ENCODE peak calls at places on chromosomes 11 and 22, in nine cellular contexts. One of them, this sample, is unnamed.
A peak's percentile ranks its signal among the peaks of the same experiment; 100 is the strongest.

GRCh38 chr22:39467390-39467901 is 10.6 kb downstream of the MGAT3 start:
- DNase-seq in left ventricle myocardium inferior: no peak
- DNase-seq in GM23248: no peak
- DNase-seq in colonic mucosa: no peak
- DNase-seq in lower lobe of right lung: no peak
- DNase-seq in esophagus squamous epithelium: no peak
- DNase-seq in Caco-2: no peak
- DNase-seq in A549: no peak
- DNase-seq in right lobe of liver: no peak
- DNase-seq in this sample: no peak

GRCh38 chr11:20367313-20367948 is 3.9 kb downstream of the HTATIP2 start:
- DNase-seq in GM23248: peak; percentile 93
- DNase-seq in Caco-2: no peak
- DNase-seq in A549: peak; percentile 90
- DNase-seq in colonic mucosa: no peak
- DNase-seq in lower lobe of right lung: no peak
- DNase-seq in esophagus squamous epithelium: no peak
- DNase-seq in left ventricle myocardium inferior: no peak
- DNase-seq in right lobe of liver: no peak
- DNase-seq in this sample: no peak

GRCh38 chr22:41732096-41732772 is 32.9 kb downstream of the MEI1 start:
- DNase-seq in colonic mucosa: no peak
- DNase-seq in GM23248: no peak
- DNase-seq in left ventricle myocardium inferior: no peak
- DNase-seq in lower lobe of right lung: no peak
- DNase-seq in right lobe of liver: no peak
- DNase-seq in Caco-2: no peak
- DNase-seq in A549: no peak
- DNase-seq in esophagus squamous epithelium: no peak
- DNase-seq in this sample: no peak

GRCh38 chr11:132205006-132205405 is 834.6 kb downstream of the NTM start:
- DNase-seq in colonic mucosa: no peak
- DNase-seq in A549: no peak
- DNase-seq in GM23248: no peak
- DNase-seq in Caco-2: no peak
- DNase-seq in lower lobe of right lung: no peak
- DNase-seq in esophagus squamous epithelium: no peak
- DNase-seq in left ventricle myocardium inferior: no peak
- DNase-seq in right lobe of liver: no peak
- DNase-seq in this sample: no peak

GRCh38 chr11:20555783-20556182 is 43.6 kb upstream of the SLC6A5 start:
- DNase-seq in GM23248: no peak
- DNase-seq in left ventricle myocardium inferior: no peak
- DNase-seq in esophagus squamous epithelium: no peak
- DNase-seq in right lobe of liver: no peak
- DNase-seq in A549: no peak
- DNase-seq in colonic mucosa: no peak
- DNase-seq in Caco-2: no peak
- DNase-seq in lower lobe of right lung: no peak
- DNase-seq in this sample: no peak

GRCh38 chr11:129364143-129364654 is 11.4 kb upstream of the BARX2 start:
- DNase-seq in GM23248: peak; percentile 85
- DNase-seq in lower lobe of right lung: peak; percentile 85
- DNase-seq in colonic mucosa: peak; percentile 90
- DNase-seq in Caco-2: peak; percentile 95
- DNase-seq in right lobe of liver: peak; percentile 84
- DNase-seq in A549: peak; percentile 29
- DNase-seq in left ventricle myocardium inferior: peak; percentile 65
- DNase-seq in esophagus squamous epithelium: no peak
- DNase-seq in this sample: peak; percentile 51

GRCh38 chr22:28283025-28283654 is 364.1 kb upstream of the PITPNB start:
- DNase-seq in esophagus squamous epithelium: no peak
- DNase-seq in right lobe of liver: no peak
- DNase-seq in lower lobe of right lung: no peak
- DNase-seq in Caco-2: no peak
- DNase-seq in GM23248: peak; percentile 52
- DNase-seq in colonic mucosa: no peak
- DNase-seq in A549: no peak
- DNase-seq in left ventricle myocardium inferior: no peak
- DNase-seq in this sample: no peak

GRCh38 chr22:20638143-20638870 is 130.9 kb downstream of the MED15 start:
- DNase-seq in left ventricle myocardium inferior: no peak
- DNase-seq in A549: no peak
- DNase-seq in Caco-2: no peak
- DNase-seq in colonic mucosa: no peak
- DNase-seq in right lobe of liver: no peak
- DNase-seq in lower lobe of right lung: no peak
- DNase-seq in GM23248: no peak
- DNase-seq in esophagus squamous epithelium: no peak
- DNase-seq in this sample: no peak

GRCh38 chr11:83195176-83195531 is 1.6 kb downstream of the ANKRD42 start:
- DNase-seq in colonic mucosa: no peak
- DNase-seq in GM23248: peak; percentile 34
- DNase-seq in left ventricle myocardium inferior: no peak
- DNase-seq in esophagus squamous epithelium: no peak
- DNase-seq in Caco-2: no peak
- DNase-seq in right lobe of liver: no peak
- DNase-seq in A549: peak; percentile 28
- DNase-seq in lower lobe of right lung: no peak
- DNase-seq in this sample: no peak

GRCh38 chr11:72985645-72986044 is 156.5 kb downstream of the FCHSD2 start:
- DNase-seq in right lobe of liver: no peak
- DNase-seq in esophagus squamous epithelium: no peak
- DNase-seq in A549: no peak
- DNase-seq in GM23248: no peak
- DNase-seq in colonic mucosa: no peak
- DNase-seq in left ventricle myocardium inferior: no peak
- DNase-seq in lower lobe of right lung: no peak
- DNase-seq in Caco-2: no peak
- DNase-seq in this sample: no peak

GRCh38 chr11:96001037-96001436 is 77.1 kb upstream of the MTMR2 start:
- DNase-seq in GM23248: peak; percentile 96
- DNase-seq in esophagus squamous epithelium: no peak
- DNase-seq in left ventricle myocardium inferior: peak; percentile 77
- DNase-seq in A549: no peak
- DNase-seq in lower lobe of right lung: no peak
- DNase-seq in Caco-2: no peak
- DNase-seq in colonic mucosa: peak; percentile 58
- DNase-seq in right lobe of liver: no peak
- DNase-seq in this sample: no peak

DNA sequence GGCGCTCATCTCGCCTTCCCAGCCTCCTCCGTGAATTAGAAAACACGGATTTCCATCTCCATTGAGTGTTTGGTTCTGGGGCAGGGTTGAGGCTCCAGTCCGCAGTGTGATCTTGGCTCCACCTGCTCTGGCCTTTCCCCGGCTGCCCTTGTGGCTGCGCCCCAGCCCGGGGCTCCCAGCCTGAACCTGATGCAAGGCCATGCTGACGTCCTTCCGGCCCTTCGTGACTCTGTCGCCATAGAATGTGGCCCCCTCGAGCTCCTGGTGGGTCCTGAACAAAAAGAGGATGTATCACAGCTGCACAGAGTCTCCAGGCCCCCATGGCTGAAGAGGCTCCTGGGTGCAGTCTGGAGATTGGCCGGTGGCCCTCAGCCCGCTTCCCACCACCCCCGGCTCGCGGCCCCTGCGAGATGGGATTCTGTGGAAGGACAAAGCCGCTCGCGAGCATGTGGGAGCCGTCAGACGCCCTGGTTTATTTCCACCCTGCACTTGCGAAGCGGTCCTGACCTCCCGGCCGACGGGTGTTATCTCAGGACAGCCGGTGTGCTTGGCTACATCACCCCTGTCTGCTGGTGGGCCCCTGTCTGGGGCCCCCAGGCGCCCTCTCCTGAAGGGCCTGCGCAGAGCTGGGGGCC is 1214.0 kb downstream of the BRD1 start:
- DNase-seq in colonic mucosa: no peak
- DNase-seq in right lobe of liver: no peak
- DNase-seq in left ventricle myocardium inferior: no peak
- DNase-seq in GM23248: no peak
- DNase-seq in Caco-2: no peak
- DNase-seq in lower lobe of right lung: no peak
- DNase-seq in A549: no peak
- DNase-seq in esophagus squamous epithelium: no peak
- DNase-seq in this sample: no peak
- H3K9me3 ChIP-seq in colonic mucosa: no peaks in the 10 kb centered on the region
- H3K9me3 ChIP-seq in right lobe of liver: no peaks in the 10 kb centered on the region
- H3K9me3 ChIP-seq in left ventricle myocardium inferior: peaks cover 6% of the 10 kb centered on the region
- H3K9me3 ChIP-seq in GM23248: no peaks in the 10 kb centered on the region
- H3K9me3 ChIP-seq in Caco-2: no peaks in the 10 kb centered on the region
- H3K9me3 ChIP-seq in lower lobe of right lung: no peaks in the 10 kb centered on the region
- H3K9me3 ChIP-seq in A549: no peaks in the 10 kb centered on the region
- H3K9me3 ChIP-seq in esophagus squamous epithelium: no peaks in the 10 kb centered on the region
- H3K9me3 ChIP-seq in this sample: no peaks in the 10 kb centered on the region

GRCh38 chr22:47388331-47388730 is 625.9 kb downstream of the TBC1D22A start:
- DNase-seq in colonic mucosa: no peak
- DNase-seq in A549: no peak
- DNase-seq in esophagus squamous epithelium: no peak
- DNase-seq in right lobe of liver: no peak
- DNase-seq in lower lobe of right lung: no peak
- DNase-seq in GM23248: no peak
- DNase-seq in Caco-2: no peak
- DNase-seq in left ventricle myocardium inferior: no peak
- DNase-seq in this sample: no peak

GRCh38 chr22:47386812-47387510 is 624.5 kb downstream of the TBC1D22A start:
- DNase-seq in Caco-2: no peak
- DNase-seq in lower lobe of right lung: no peak
- DNase-seq in left ventricle myocardium inferior: no peak
- DNase-seq in esophagus squamous epithelium: no peak
- DNase-seq in GM23248: no peak
- DNase-seq in A549: no peak
- DNase-seq in colonic mucosa: no peak
- DNase-seq in right lobe of liver: no peak
- DNase-seq in this sample: no peak

GRCh38 chr22:47381240-47381639 is 618.8 kb downstream of the TBC1D22A start:
- DNase-seq in lower lobe of right lung: no peak
- DNase-seq in GM23248: no peak
- DNase-seq in Caco-2: peak; percentile 17
- DNase-seq in esophagus squamous epithelium: no peak
- DNase-seq in right lobe of liver: peak; percentile 22
- DNase-seq in colonic mucosa: no peak
- DNase-seq in A549: no peak
- DNase-seq in left ventricle myocardium inferior: no peak
- DNase-seq in this sample: no peak

GRCh38 chr22:47382164-47382890 is 619.9 kb downstream of the TBC1D22A start:
- DNase-seq in esophagus squamous epithelium: no peak
- DNase-seq in colonic mucosa: no peak
- DNase-seq in left ventricle myocardium inferior: no peak
- DNase-seq in GM23248: no peak
- DNase-seq in lower lobe of right lung: peak; percentile 26
- DNase-seq in A549: no peak
- DNase-seq in Caco-2: peak; percentile 7
- DNase-seq in right lobe of liver: peak; percentile 37
- DNase-seq in this sample: no peak

DNA sequence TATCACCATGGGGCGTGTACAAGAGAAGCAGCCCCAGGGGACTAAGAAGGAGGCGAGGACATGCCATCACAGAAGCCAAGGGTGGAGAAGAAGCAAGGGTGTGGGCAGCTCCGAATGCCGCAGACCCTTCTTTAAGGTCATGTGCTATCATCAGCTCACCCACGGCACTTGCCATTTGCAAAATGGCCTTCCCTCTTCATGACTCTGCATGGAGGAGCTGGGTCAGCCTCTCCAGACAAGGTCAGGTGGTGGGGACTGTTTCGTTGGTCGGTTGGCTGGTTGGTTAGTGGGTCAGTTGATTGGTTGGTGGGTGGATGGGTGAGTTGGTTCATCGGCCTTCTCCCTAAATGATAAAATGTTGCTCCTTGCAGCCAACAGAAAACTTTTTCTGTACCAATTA is 622.5 kb downstream of the TBC1D22A start:
- DNase-seq in left ventricle myocardium inferior: no peak
- DNase-seq in esophagus squamous epithelium: no peak
- DNase-seq in colonic mucosa: no peak
- DNase-seq in right lobe of liver: no peak
- DNase-seq in lower lobe of right lung: no peak
- DNase-seq in Caco-2: no peak
- DNase-seq in A549: no peak
- DNase-seq in GM23248: no peak
- DNase-seq in this sample: no peak
- H3K9me3 ChIP-seq in left ventricle myocardium inferior: no peaks in the 10 kb centered on the region
- H3K9me3 ChIP-seq in esophagus squamous epithelium: no peaks in the 10 kb centered on the region
- H3K9me3 ChIP-seq in colonic mucosa: no peaks in the 10 kb centered on the region
- H3K9me3 ChIP-seq in right lobe of liver: no peaks in the 10 kb centered on the region
- H3K9me3 ChIP-seq in lower lobe of right lung: no peaks in the 10 kb centered on the region
- H3K9me3 ChIP-seq in Caco-2: no peaks in the 10 kb centered on the region
- H3K9me3 ChIP-seq in A549: no peaks in the 10 kb centered on the region
- H3K9me3 ChIP-seq in GM23248: no peaks in the 10 kb centered on the region
- H3K9me3 ChIP-seq in this sample: no peaks in the 10 kb centered on the region

GRCh38 chr11:70666336-70666735 is 268.0 kb downstream of the CTTN start:
- DNase-seq in esophagus squamous epithelium: no peak
- DNase-seq in lower lobe of right lung: peak; percentile 22
- DNase-seq in A549: no peak
- DNase-seq in right lobe of liver: no peak
- DNase-seq in GM23248: no peak
- DNase-seq in colonic mucosa: no peak
- DNase-seq in Caco-2: no peak
- DNase-seq in left ventricle myocardium inferior: no peak
- DNase-seq in this sample: no peak
- H3K9me3 ChIP-seq in esophagus squamous epithelium: no peaks in the 10 kb centered on the region
- H3K9me3 ChIP-seq in lower lobe of right lung: no peaks in the 10 kb centered on the region
- H3K9me3 ChIP-seq in A549: no peaks in the 10 kb centered on the region
- H3K9me3 ChIP-seq in right lobe of liver: no peaks in the 10 kb centered on the region
- H3K9me3 ChIP-seq in GM23248: no peaks in the 10 kb centered on the region
- H3K9me3 ChIP-seq in colonic mucosa: no peaks in the 10 kb centered on the region
- H3K9me3 ChIP-seq in Caco-2: no peaks in the 10 kb centered on the region
- H3K9me3 ChIP-seq in left ventricle myocardium inferior: no peaks in the 10 kb centered on the region
- H3K9me3 ChIP-seq in this sample: no peaks in the 10 kb centered on the region

GRCh38 chr11:2482199-2482598 is 37.4 kb downstream of the KCNQ1 start:
- DNase-seq in left ventricle myocardium inferior: no peak
- DNase-seq in GM23248: no peak
- DNase-seq in esophagus squamous epithelium: no peak
- DNase-seq in A549: no peak
- DNase-seq in right lobe of liver: no peak
- DNase-seq in lower lobe of right lung: no peak
- DNase-seq in Caco-2: no peak
- DNase-seq in colonic mucosa: no peak
- DNase-seq in this sample: no peak

GRCh38 chr11:2481253-2481652 is 36.4 kb downstream of the KCNQ1 start:
- DNase-seq in A549: no peak
- DNase-seq in Caco-2: no peak
- DNase-seq in esophagus squamous epithelium: no peak
- DNase-seq in colonic mucosa: no peak
- DNase-seq in lower lobe of right lung: no peak
- DNase-seq in right lobe of liver: no peak
- DNase-seq in GM23248: no peak
- DNase-seq in left ventricle myocardium inferior: no peak
- DNase-seq in this sample: no peak

GRCh38 chr11:2484576-2485125 is 39.8 kb downstream of the KCNQ1 start:
- DNase-seq in Caco-2: no peak
- DNase-seq in esophagus squamous epithelium: no peak
- DNase-seq in A549: no peak
- DNase-seq in GM23248: no peak
- DNase-seq in colonic mucosa: no peak
- DNase-seq in right lobe of liver: no peak
- DNase-seq in lower lobe of right lung: no peak
- DNase-seq in left ventricle myocardium inferior: no peak
- DNase-seq in this sample: no peak

GRCh38 chr11:2482745-2483144 is 37.9 kb downstream of the KCNQ1 start:
- DNase-seq in GM23248: no peak
- DNase-seq in colonic mucosa: no peak
- DNase-seq in left ventricle myocardium inferior: no peak
- DNase-seq in A549: no peak
- DNase-seq in lower lobe of right lung: no peak
- DNase-seq in Caco-2: no peak
- DNase-seq in right lobe of liver: no peak
- DNase-seq in esophagus squamous epithelium: no peak
- DNase-seq in this sample: no peak

GRCh38 chr11:2483426-2483825 is 38.6 kb downstream of the KCNQ1 start:
- DNase-seq in GM23248: no peak
- DNase-seq in colonic mucosa: no peak
- DNase-seq in lower lobe of right lung: no peak
- DNase-seq in right lobe of liver: no peak
- DNase-seq in left ventricle myocardium inferior: no peak
- DNase-seq in esophagus squamous epithelium: no peak
- DNase-seq in A549: no peak
- DNase-seq in Caco-2: no peak
- DNase-seq in this sample: no peak
- H3K9me3 ChIP-seq in GM23248: no peaks in the 10 kb centered on the region
- H3K9me3 ChIP-seq in colonic mucosa: no peaks in the 10 kb centered on the region
- H3K9me3 ChIP-seq in lower lobe of right lung: peaks cover 15% of the 10 kb centered on the region
- H3K9me3 ChIP-seq in right lobe of liver: no peaks in the 10 kb centered on the region
- H3K9me3 ChIP-seq in left ventricle myocardium inferior: peaks cover 26% of the 10 kb centered on the region
- H3K9me3 ChIP-seq in esophagus squamous epithelium: peaks cover 29% of the 10 kb centered on the region
- H3K9me3 ChIP-seq in A549: peaks cover 34% of the 10 kb centered on the region
- H3K9me3 ChIP-seq in Caco-2: peaks cover 38% of the 10 kb centered on the region
- H3K9me3 ChIP-seq in this sample: peaks cover 13% of the 10 kb centered on the region

This sample was measured in T-helper 17 cell.